ENCODE peak calls at places on chromosomes 7 and 10, in four cellular contexts. One of them, this sample, is unnamed.

GRCh38 chr7:8982338-8982994 is 549.1 kb downstream of the NXPH1 start:
- DNase-seq in mammary epithelial cell: no peak
- DNase-seq in SK-N-SH: no peak
- DNase-seq in colonic mucosa: no peak
- DNase-seq in this sample: no peak

GRCh38 chr7:16712916-16713315 is 40.6 kb upstream of the TSPAN13 start:
- DNase-seq in mammary epithelial cell: no peak
- DNase-seq in SK-N-SH: no peak
- DNase-seq in colonic mucosa: no peak
- DNase-seq in this sample: no peak

GRCh38 chr10:77506517-77506916 is 131.1 kb downstream of the KCNMA1 start:
- DNase-seq in mammary epithelial cell: no peak
- DNase-seq in SK-N-SH: no peak
- DNase-seq in colonic mucosa: no peak
- DNase-seq in this sample: no peak

GRCh38 chr7:76515999-76516443 is 5.7 kb downstream of the UPK3B start:
- DNase-seq in mammary epithelial cell: no peak
- DNase-seq in SK-N-SH: peak
- DNase-seq in colonic mucosa: peak
- DNase-seq in this sample: no peak

GRCh38 chr10:126006906-126007305 is 110.5 kb downstream of the FANK1 start:
- DNase-seq in mammary epithelial cell: no peak
- DNase-seq in SK-N-SH: no peak
- DNase-seq in colonic mucosa: no peak
- DNase-seq in this sample: no peak

GRCh38 chr10:126101744-126102143 is 205.4 kb downstream of the FANK1 start:
- DNase-seq in mammary epithelial cell: no peak
- DNase-seq in SK-N-SH: no peak
- DNase-seq in colonic mucosa: no peak
- DNase-seq in this sample: peak

GRCh38 chr7:104963991-104964385 is 50.0 kb upstream of the KMT2E start:
- DNase-seq in mammary epithelial cell: peak
- DNase-seq in SK-N-SH: no peak
- DNase-seq in colonic mucosa: no peak
- DNase-seq in this sample: no peak

GRCh38 chr10:37495415-37495814 is 362.0 kb downstream of the ZNF248 start:
- DNase-seq in mammary epithelial cell: peak
- DNase-seq in SK-N-SH: no peak
- DNase-seq in colonic mucosa: no peak
- DNase-seq in this sample: no peak

GRCh38 chr7:98878365-98879197 is at the start of gene TRRAP:
- DNase-seq in mammary epithelial cell: peak
- DNase-seq in SK-N-SH: peak
- DNase-seq in colonic mucosa: peak
- DNase-seq in this sample: peak

GRCh38 chr7:44622342-44623151 is 16.1 kb downstream of the OGDH start:
- DNase-seq in mammary epithelial cell: no peak
- DNase-seq in SK-N-SH: no peak
- DNase-seq in colonic mucosa: no peak
- DNase-seq in this sample: no peak

GRCh38 chr10:852386-852785 is 79.1 kb downstream of the LARP4B start:
- DNase-seq in mammary epithelial cell: no peak
- DNase-seq in SK-N-SH: no peak
- DNase-seq in colonic mucosa: no peak
- DNase-seq in this sample: no peak

GRCh38 chr7:35482231-35482630 is 212.7 kb downstream of the HERPUD2 start:
- DNase-seq in mammary epithelial cell: no peak
- DNase-seq in SK-N-SH: no peak
- DNase-seq in colonic mucosa: no peak
- DNase-seq in this sample: peak

GRCh38 chr7:150877545-150877944 is 25.2 kb downstream of the AOC1 start:
- DNase-seq in mammary epithelial cell: no peak
- DNase-seq in SK-N-SH: no peak
- DNase-seq in colonic mucosa: no peak
- DNase-seq in this sample: peak

GRCh38 chr10:26269754-26270153 is 53.2 kb downstream of the GAD2 start:
- DNase-seq in mammary epithelial cell: no peak
- DNase-seq in SK-N-SH: peak
- DNase-seq in colonic mucosa: no peak
- DNase-seq in this sample: peak

GRCh38 chr7:87310790-87311419 is 34.6 kb upstream of the CROT start:
- DNase-seq in mammary epithelial cell: no peak
- DNase-seq in SK-N-SH: no peak
- DNase-seq in colonic mucosa: no peak
- DNase-seq in this sample: no peak

GRCh38 chr10:79264942-79265341 is 82.3 kb upstream of the PPIF start:
- DNase-seq in mammary epithelial cell: peak
- DNase-seq in SK-N-SH: no peak
- DNase-seq in colonic mucosa: no peak
- DNase-seq in this sample: no peak

GRCh38 chr10:48551796-48552591 is 52.9 kb downstream of the ARHGAP22 start:
- DNase-seq in mammary epithelial cell: peak
- DNase-seq in SK-N-SH: peak
- DNase-seq in colonic mucosa: no peak
- DNase-seq in this sample: peak

GRCh38 chr7:121882731-121883130 is 9.8 kb downstream of the PTPRZ1 start:
- DNase-seq in mammary epithelial cell: peak
- DNase-seq in SK-N-SH: no peak
- DNase-seq in colonic mucosa: no peak
- DNase-seq in this sample: no peak

GRCh38 chr10:9243861-9244515 is 1189.5 kb downstream of the GATA3 start:
- DNase-seq in mammary epithelial cell: no peak
- DNase-seq in SK-N-SH: no peak
- DNase-seq in colonic mucosa: no peak
- DNase-seq in this sample: no peak

GRCh38 chr10:73126343-73126742 is 16.1 kb downstream of the NUDT13 start:
- DNase-seq in mammary epithelial cell: peak
- DNase-seq in SK-N-SH: no peak
- DNase-seq in colonic mucosa: no peak
- DNase-seq in this sample: no peak

GRCh38 chr10:100664509-100664908 is 80.9 kb upstream of the PAX2 start:
- DNase-seq in mammary epithelial cell: no peak
- DNase-seq in SK-N-SH: no peak
- DNase-seq in colonic mucosa: no peak
- DNase-seq in this sample: no peak

GRCh38 chr7:47771301-47771989 is 176.8 kb downstream of the PKD1L1 start:
- DNase-seq in mammary epithelial cell: no peak
- DNase-seq in SK-N-SH: no peak
- DNase-seq in colonic mucosa: no peak
- DNase-seq in this sample: no peak

GRCh38 chr10:132030898-132031463 is 34.8 kb upstream of the JAKMIP3 start:
- DNase-seq in mammary epithelial cell: no peak
- DNase-seq in SK-N-SH: no peak
- DNase-seq in colonic mucosa: no peak
- DNase-seq in this sample: no peak

GRCh38 chr7:30556854-30557644 is 37.6 kb upstream of the GARS1 start:
- DNase-seq in mammary epithelial cell: peak
- DNase-seq in SK-N-SH: no peak
- DNase-seq in colonic mucosa: no peak
- DNase-seq in this sample: no peak

GRCh38 chr7:1125603-1125969 is 34.4 kb downstream of the ZFAND2A start:
- DNase-seq in mammary epithelial cell: no peak
- DNase-seq in SK-N-SH: no peak
- DNase-seq in colonic mucosa: no peak
- DNase-seq in this sample: no peak

GRCh38 chr7:104826140-104826539 is 187.9 kb upstream of the KMT2E start:
- DNase-seq in mammary epithelial cell: no peak
- DNase-seq in SK-N-SH: no peak
- DNase-seq in colonic mucosa: no peak
- DNase-seq in this sample: no peak

GRCh38 chr10:75653761-75654160 is 222.3 kb downstream of the LRMDA start:
- DNase-seq in mammary epithelial cell: no peak
- DNase-seq in SK-N-SH: no peak
- DNase-seq in colonic mucosa: no peak
- DNase-seq in this sample: no peak

GRCh38 chr7:127389321-127389720 is 3.2 kb downstream of the ZNF800 start:
- DNase-seq in mammary epithelial cell: no peak
- DNase-seq in SK-N-SH: no peak
- DNase-seq in colonic mucosa: no peak
- DNase-seq in this sample: no peak

GRCh38 chr7:375491-375821 is 85.5 kb downstream of the FOXL3 start:
- DNase-seq in mammary epithelial cell: no peak
- DNase-seq in SK-N-SH: peak
- DNase-seq in colonic mucosa: peak
- DNase-seq in this sample: no peak

GRCh38 chr7:41328544-41328943 is 374.3 kb downstream of the INHBA start:
- DNase-seq in mammary epithelial cell: no peak
- DNase-seq in SK-N-SH: no peak
- DNase-seq in colonic mucosa: no peak
- DNase-seq in this sample: no peak

DNA sequence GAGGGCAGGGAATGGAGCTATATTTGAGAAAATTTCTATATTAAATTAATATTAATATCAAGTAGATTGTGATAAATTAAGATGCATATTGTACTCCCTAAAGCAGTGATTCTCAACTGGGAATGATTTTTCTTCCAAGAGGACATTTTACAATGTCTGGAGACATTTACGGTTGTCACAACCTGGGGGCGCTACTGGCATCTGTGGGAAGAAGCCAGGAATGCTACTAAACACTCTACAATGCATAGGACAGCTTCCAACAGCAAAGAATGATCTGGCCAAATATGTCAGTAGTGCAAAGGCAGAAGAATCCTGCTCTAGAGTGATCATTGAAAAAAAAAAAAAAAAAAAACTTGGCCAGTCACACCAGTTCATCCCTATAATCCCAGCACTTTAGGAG is 100.0 kb downstream of the LSM5 start:
- DNase-seq in mammary epithelial cell: no peak
- DNase-seq in SK-N-SH: no peak
- DNase-seq in colonic mucosa: no peak
- DNase-seq in this sample: no peak
- TF ChIP-seq CTCF in mammary epithelial cell: peak
- TF ChIP-seq CTCF in SK-N-SH: no peak
- TF ChIP-seq CTCF in colonic mucosa: no peak
- TF ChIP-seq CTCF in this sample: no peak

GRCh38 chr7:106755641-106756040 is 94.7 kb upstream of the CCDC71L start:
- DNase-seq in mammary epithelial cell: no peak
- DNase-seq in SK-N-SH: no peak
- DNase-seq in colonic mucosa: no peak
- DNase-seq in this sample: no peak
- TF ChIP-seq CTCF in mammary epithelial cell: no peak
- TF ChIP-seq CTCF in SK-N-SH: no peak
- TF ChIP-seq CTCF in colonic mucosa: no peak
- TF ChIP-seq CTCF in this sample: no peak

GRCh38 chr10:24254180-24254579 is 45.2 kb downstream of the KIAA1217 start:
- DNase-seq in mammary epithelial cell: peak
- DNase-seq in SK-N-SH: no peak
- DNase-seq in colonic mucosa: no peak
- DNase-seq in this sample: no peak
- TF ChIP-seq CTCF in mammary epithelial cell: no peak
- TF ChIP-seq CTCF in SK-N-SH: no peak
- TF ChIP-seq CTCF in colonic mucosa: no peak
- TF ChIP-seq CTCF in this sample: no peak

DNA sequence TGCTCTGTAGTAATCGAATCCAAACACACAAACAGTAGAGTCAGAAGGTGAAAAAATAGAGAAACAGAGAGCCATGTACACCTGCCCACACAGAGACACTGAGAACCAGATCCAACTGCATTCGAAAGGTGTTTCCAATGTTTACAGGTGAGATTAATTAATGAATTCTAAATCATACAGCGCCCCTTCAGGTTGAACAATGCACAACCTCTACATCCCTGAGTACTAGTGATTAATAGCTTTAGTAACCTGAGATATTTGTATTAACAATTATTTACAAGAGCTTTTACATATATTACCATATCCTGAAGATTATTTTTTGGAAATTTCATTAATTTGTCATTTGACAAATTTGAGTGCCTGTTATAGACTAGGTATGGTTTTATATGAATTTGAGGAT is 7.6 kb upstream of the MRC1 start:
- DNase-seq in mammary epithelial cell: no peak
- DNase-seq in SK-N-SH: no peak
- DNase-seq in colonic mucosa: peak
- DNase-seq in this sample: no peak
- TF ChIP-seq CTCF in mammary epithelial cell: peak
- TF ChIP-seq CTCF in SK-N-SH: peak
- TF ChIP-seq CTCF in colonic mucosa: peak
- TF ChIP-seq CTCF in this sample: no peak